ENCODE peak calls at places on chromosomes 7 and 10, in ten cellular contexts. U, V, F, A, Q, W, Z, R, T and J are unnamed samples.

GRCh38 chr10:15585303-15585715 is 134.4 kb downstream of the ITGA8 start:
- DNase-seq in W (peak; percentile 3), Z (peak; percentile 52), T (peak; percentile 19), V (peak; percentile 39), Q (peak; percentile 35), U (peak; percentile 79), R (peak; percentile 61), F (peak; percentile 45), A (peak; percentile 38), J (no peak)

GRCh38 chr7:130384841-130385599 is 4.7 kb downstream of the CPA1 start:
- DNase-seq in Z (no peak), W (no peak), A (peak; percentile 59), R (no peak), F (no peak), V (no peak), T (no peak), U (no peak), Q (no peak), J (no peak)

GRCh38 chr10:52533986-52534385 is 219.9 kb downstream of the DKK1 start:
- DNase-seq in T (peak; percentile 18), Z (no peak), F (no peak), V (no peak), U (no peak), W (no peak), R (no peak), Q (no peak), A (no peak), J (no peak)

GRCh38 chr7:135558337-135558767 is 635 bp downstream of the NUP205 start:
- DNase-seq in V (peak; percentile 40), F (peak; percentile 67), Z (peak; percentile 58), R (peak; percentile 53), W (peak; percentile 6), A (peak; percentile 19), U (peak; percentile 84), Q (peak; percentile 28), T (peak; percentile 40), J (peak; percentile 36)

GRCh38 chr10:5511885-5512280 is 12.5 kb upstream of the CALML5 start:
- DNase-seq in T (no peak), W (no peak), Q (no peak), F (no peak), R (no peak), Z (no peak), V (no peak), U (no peak), A (no peak), J (no peak)

GRCh38 chr7:108067844-108068243 is 62.3 kb downstream of the LAMB4 start:
- DNase-seq in U (no peak), Z (no peak), A (no peak), Q (no peak), T (no peak), F (no peak), W (no peak), R (no peak), V (no peak), J (no peak)

GRCh38 chr7:94272821-94273583 is 121.7 kb upstream of the COL1A2 start:
- DNase-seq in W (no peak), F (no peak), Q (no peak), T (peak; percentile 30), A (no peak), V (no peak), U (no peak), Z (no peak), R (no peak), J (no peak)

GRCh38 chr7:128167316-128167691 is 73.8 kb upstream of the LEP start:
- DNase-seq in F (no peak), R (peak; percentile 62), U (peak; percentile 71), A (peak; percentile 76), Q (no peak), T (peak; percentile 75), W (no peak), Z (no peak), V (no peak), J (no peak)

GRCh38 chr7:150799741-150800575 is at the start of gene TMEM176B:
- DNase-seq in T (no peak), Q (no peak), F (no peak), U (no peak), W (no peak), Z (peak; percentile 68), A (peak; percentile 41), R (peak; percentile 87), V (no peak), J (no peak)

GRCh38 chr10:62186999-62187695 is 81.5 kb downstream of the RTKN2 start:
- DNase-seq in T (no peak), U (no peak), Z (no peak), Q (no peak), R (no peak), F (no peak), V (no peak), W (no peak), A (no peak), J (no peak)

GRCh38 chr7:7795736-7796135 is 77.3 kb upstream of the RPA3 start:
- DNase-seq in F (no peak), T (peak; percentile 79), W (no peak), Z (no peak), V (no peak), U (no peak), Q (no peak), R (no peak), A (no peak), J (no peak)

GRCh38 chr7:26515462-26515861 is 223.8 kb downstream of the SNX10 start:
- DNase-seq in V (peak; percentile 43), R (no peak), U (peak; percentile 44), Q (no peak), W (no peak), Z (no peak), T (no peak), A (peak; percentile 90), F (no peak), J (no peak)

GRCh38 chr10:3192856-3193635 is 20.5 kb upstream of the PITRM1 start:
- DNase-seq in Z (no peak), T (peak; percentile 73), Q (peak; percentile 42), U (peak; percentile 74), V (peak; percentile 60), R (no peak), W (no peak), A (peak; percentile 72), F (peak; percentile 42), J (no peak)

GRCh38 chr7:23469150-23469960 is 936 bp downstream of the IGF2BP3 start:
- DNase-seq in V (no peak), R (no peak), A (no peak), T (no peak), W (no peak), Z (no peak), F (no peak), U (no peak), Q (no peak), J (no peak)
- TF ChIP-seq POLR2A in V (no peak), R (no peak), A (no peak), T (no peak), W (no peak), Z (no peak), F (no peak), U (no peak), Q (no peak), J (no peak)

GRCh38 chr10:43673471-43673870 is 24.8 kb upstream of the ZNF32 start:
- DNase-seq in Q (no peak), U (no peak), R (no peak), A (no peak), W (no peak), F (no peak), Z (no peak), T (no peak), V (no peak), J (no peak)
- TF ChIP-seq CTCF in Q (no peak), U (no peak), R (no peak), A (no peak), W (no peak), F (no peak), Z (no peak), T (no peak), V (no peak), J (no peak)

DNA sequence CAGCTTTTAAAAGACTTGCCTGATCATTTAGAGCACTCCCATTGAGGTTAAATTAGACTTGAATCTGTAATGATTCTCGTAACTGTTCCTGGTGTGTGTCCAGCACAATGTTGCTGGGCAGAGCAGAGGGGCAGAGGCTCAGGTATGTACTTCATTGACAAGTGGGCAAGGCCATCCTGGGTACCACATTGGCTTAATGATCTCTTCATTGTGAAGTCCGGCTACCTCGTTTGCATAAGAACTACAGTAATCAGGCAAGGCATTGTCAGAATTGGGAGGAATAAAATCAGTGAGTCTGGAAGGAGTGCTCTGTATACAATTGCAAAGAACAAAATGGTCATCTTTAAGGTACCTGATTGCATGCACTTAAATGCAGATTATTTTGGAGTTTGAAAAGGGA is 6.1 kb downstream of the RPS24 start:
- DNase-seq in U (no peak), A (no peak), T (no peak), R (no peak), W (no peak), F (no peak), Q (no peak), Z (no peak), V (no peak), J (no peak)
- H3K4me3 ChIP-seq in U (no peak overlapping the region), A (no peak overlapping the region), T (no peak overlapping the region), R (no peak overlapping the region), W (no peak overlapping the region), F (no peak overlapping the region), Q (no peak overlapping the region), Z (no peak overlapping the region), V (no peak overlapping the region), J (no peak overlapping the region)

DNA sequence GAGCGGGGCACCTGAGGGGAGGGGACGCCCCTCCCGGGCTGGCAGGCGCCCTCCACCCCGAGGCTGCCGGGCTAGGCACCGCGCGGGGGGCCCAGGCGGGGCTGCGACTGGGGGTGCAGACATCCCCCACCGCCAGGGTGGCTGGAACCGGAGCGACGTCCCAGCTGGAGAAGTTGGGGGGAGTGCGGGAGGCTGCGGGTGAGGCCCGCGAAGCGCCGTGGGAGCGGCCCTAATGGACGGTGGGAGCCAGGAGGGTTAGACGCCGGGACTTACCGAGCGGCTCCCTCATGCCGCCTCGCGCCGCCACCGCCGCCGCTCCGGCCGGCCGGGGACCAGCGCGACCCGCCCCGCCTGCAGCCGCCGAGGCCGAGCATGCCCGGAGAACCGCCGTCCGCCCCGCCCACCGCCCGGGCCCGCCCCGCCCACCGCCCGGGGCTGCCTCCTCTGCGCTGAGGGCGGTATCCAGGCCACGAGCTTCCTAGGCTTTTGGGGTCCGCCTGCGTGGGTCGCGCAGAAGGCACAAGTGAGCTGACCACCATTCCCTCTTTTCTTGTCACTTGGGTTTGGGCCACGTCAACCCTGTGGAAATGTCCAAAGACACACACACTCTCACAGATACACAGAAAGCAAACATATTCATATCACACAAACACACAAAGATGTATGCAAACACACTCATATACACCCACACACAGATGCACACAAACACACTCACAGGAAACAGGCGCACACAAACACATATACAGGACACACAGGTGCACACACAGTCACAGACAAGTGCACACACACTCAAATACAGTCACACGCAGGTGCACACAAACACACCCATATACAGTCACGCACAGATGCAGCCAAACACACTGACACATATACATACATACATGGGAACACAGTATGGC is at the start of gene JCAD:
- DNase-seq in R (peak; percentile 87), W (peak; percentile 38), T (no peak), A (peak; percentile 81), V (peak; percentile 68), U (peak; percentile 87), F (peak; percentile 78), Q (peak; percentile 68), Z (peak; percentile 82), J (peak; percentile 30)
- TF ChIP-seq POLR2A in R (no peak), W (peak; percentile 76), T (no peak), A (peak; percentile 43), V (peak; percentile 13), U (no peak), F (peak; percentile 60), Q (no peak), Z (no peak), J (no peak)